ENCODE peak calls at places on chromosomes 7 and 10, in five cellular contexts. One of them, this sample, is unnamed.

GRCh38 chr10:78045237-78045636 is 11.6 kb downstream of the RPS24 start:
- DNase-seq in K562: no peak
- DNase-seq in HEK293T: no peak
- DNase-seq in HepG2: no peak
- DNase-seq in GM12878: peak; percentile 65
- DNase-seq in this sample: no peak

GRCh38 chr7:17069146-17069545 is 187.4 kb upstream of the AGR3 start:
- DNase-seq in HepG2: no peak
- DNase-seq in GM12878: no peak
- DNase-seq in K562: no peak
- DNase-seq in HEK293T: no peak
- DNase-seq in this sample: no peak

GRCh38 chr10:30882281-30882680 is 149.4 kb downstream of the ZNF438 start:
- DNase-seq in HepG2: no peak
- DNase-seq in K562: no peak
- DNase-seq in HEK293T: no peak
- DNase-seq in GM12878: no peak
- DNase-seq in this sample: no peak

GRCh38 chr10:46272863-46273415 is 13.9 kb upstream of the ANTXRL start:
- DNase-seq in HEK293T: no peak
- DNase-seq in HepG2: no peak
- DNase-seq in GM12878: no peak
- DNase-seq in K562: no peak
- DNase-seq in this sample: no peak

GRCh38 chr10:4807803-4808507 is 18.1 kb upstream of the AKR1E2 start:
- DNase-seq in K562: no peak
- DNase-seq in GM12878: no peak
- DNase-seq in HepG2: peak; percentile 6
- DNase-seq in HEK293T: no peak
- DNase-seq in this sample: no peak

GRCh38 chr7:8176370-8177081 is 85.4 kb downstream of the ICA1 start:
- DNase-seq in GM12878: peak; percentile 96
- DNase-seq in HEK293T: no peak
- DNase-seq in K562: no peak
- DNase-seq in HepG2: no peak
- DNase-seq in this sample: no peak

GRCh38 chr10:33841678-33842077 is 507.2 kb upstream of the NRP1 start:
- DNase-seq in HEK293T: no peak
- DNase-seq in HepG2: no peak
- DNase-seq in K562: no peak
- DNase-seq in GM12878: no peak
- DNase-seq in this sample: no peak

GRCh38 chr7:22640269-22640668 is 86.7 kb upstream of the IL6 start:
- DNase-seq in K562: no peak
- DNase-seq in GM12878: peak; percentile 60
- DNase-seq in HepG2: no peak
- DNase-seq in HEK293T: no peak
- DNase-seq in this sample: no peak

GRCh38 chr7:2209146-2209960 is 23.4 kb downstream of the MAD1L1 start:
- DNase-seq in HEK293T: peak; percentile 70
- DNase-seq in HepG2: peak; percentile 30
- DNase-seq in GM12878: peak; percentile 32
- DNase-seq in K562: peak; percentile 64
- DNase-seq in this sample: peak; percentile 95

GRCh38 chr10:93083743-93084539 is 10.2 kb downstream of the CYP26A1 start:
- DNase-seq in K562: no peak
- DNase-seq in HEK293T: no peak
- DNase-seq in HepG2: no peak
- DNase-seq in GM12878: no peak
- DNase-seq in this sample: no peak

GRCh38 chr10:48526371-48526821 is 78.5 kb downstream of the ARHGAP22 start:
- DNase-seq in HepG2: no peak
- DNase-seq in GM12878: no peak
- DNase-seq in HEK293T: no peak
- DNase-seq in K562: no peak
- DNase-seq in this sample: no peak

GRCh38 chr10:72277340-72277995 is 3.7 kb downstream of the DDIT4 start:
- DNase-seq in K562: no peak
- DNase-seq in HepG2: no peak
- DNase-seq in HEK293T: no peak
- DNase-seq in GM12878: no peak
- DNase-seq in this sample: no peak

GRCh38 chr7:36090976-36091375 is 62.1 kb upstream of the EEPD1 start:
- DNase-seq in HEK293T: no peak
- DNase-seq in HepG2: no peak
- DNase-seq in GM12878: no peak
- DNase-seq in K562: no peak
- DNase-seq in this sample: no peak

GRCh38 chr7:151682831-151683614 is 163.3 kb upstream of the RHEB start:
- DNase-seq in GM12878: no peak
- DNase-seq in HEK293T: no peak
- DNase-seq in HepG2: no peak
- DNase-seq in K562: no peak
- DNase-seq in this sample: no peak

GRCh38 chr10:969473-970150 is 18.6 kb upstream of the GTPBP4 start:
- DNase-seq in K562: no peak
- DNase-seq in GM12878: no peak
- DNase-seq in HepG2: peak; percentile 45
- DNase-seq in HEK293T: peak; percentile 40
- DNase-seq in this sample: no peak

GRCh38 chr10:9009505-9009904 is 955.0 kb downstream of the GATA3 start:
- DNase-seq in GM12878: no peak
- DNase-seq in HepG2: no peak
- DNase-seq in K562: no peak
- DNase-seq in HEK293T: no peak
- DNase-seq in this sample: no peak

GRCh38 chr7:33748793-33749192 is 156.5 kb upstream of the BMPER start:
- DNase-seq in HEK293T: no peak
- DNase-seq in K562: no peak
- DNase-seq in GM12878: no peak
- DNase-seq in HepG2: no peak
- DNase-seq in this sample: no peak

GRCh38 chr7:140176271-140176701 is 497 bp downstream of the KDM7A start:
- DNase-seq in K562: peak; percentile 66
- DNase-seq in HEK293T: no peak
- DNase-seq in HepG2: no peak
- DNase-seq in GM12878: no peak
- DNase-seq in this sample: peak; percentile 80

GRCh38 chr7:133016629-133017028 is 65.3 kb downstream of the CHCHD3 start:
- DNase-seq in K562: no peak
- DNase-seq in HEK293T: no peak
- DNase-seq in GM12878: no peak
- DNase-seq in HepG2: no peak
- DNase-seq in this sample: no peak

GRCh38 chr7:55977831-55978230 is 13.4 kb downstream of the NIPSNAP2 start:
- DNase-seq in HEK293T: no peak
- DNase-seq in HepG2: no peak
- DNase-seq in K562: no peak
- DNase-seq in GM12878: no peak
- DNase-seq in this sample: no peak

GRCh38 chr7:8063706-8064297 is 95.2 kb downstream of the GLCCI1 start:
- DNase-seq in HepG2: no peak
- DNase-seq in HEK293T: no peak
- DNase-seq in GM12878: no peak
- DNase-seq in K562: no peak
- DNase-seq in this sample: no peak

GRCh38 chr7:73900286-73900685 is 39.3 kb downstream of the TMEM270 start:
- DNase-seq in HepG2: no peak
- DNase-seq in K562: no peak
- DNase-seq in GM12878: no peak
- DNase-seq in HEK293T: no peak
- DNase-seq in this sample: peak; percentile 46

GRCh38 chr10:60384708-60385398 is 4.8 kb downstream of the ANK3 start:
- DNase-seq in HepG2: no peak
- DNase-seq in HEK293T: no peak
- DNase-seq in GM12878: no peak
- DNase-seq in K562: no peak
- DNase-seq in this sample: no peak

GRCh38 chr10:42973411-42973810 is 103.5 kb upstream of the RET start:
- DNase-seq in HepG2: no peak
- DNase-seq in HEK293T: no peak
- DNase-seq in K562: no peak
- DNase-seq in GM12878: no peak
- DNase-seq in this sample: no peak

GRCh38 chr10:126723226-126723625 is 52.7 kb upstream of the C10orf90 start:
- DNase-seq in HepG2: no peak
- DNase-seq in GM12878: no peak
- DNase-seq in K562: no peak
- DNase-seq in HEK293T: no peak
- DNase-seq in this sample: no peak

GRCh38 chr7:121027761-121028681 is 39.5 kb downstream of the CPED1 start:
- DNase-seq in HEK293T: no peak
- DNase-seq in K562: no peak
- DNase-seq in HepG2: peak; percentile 11
- DNase-seq in GM12878: no peak
- DNase-seq in this sample: no peak

GRCh38 chr10:10677479-10677878 is 340.2 kb upstream of the CELF2 start:
- DNase-seq in HEK293T: peak; percentile 40
- DNase-seq in GM12878: peak; percentile 11
- DNase-seq in HepG2: no peak
- DNase-seq in K562: no peak
- DNase-seq in this sample: peak; percentile 10

GRCh38 chr10:122957474-122957873 is 3.4 kb upstream of the C10orf88 start:
- DNase-seq in GM12878: no peak
- DNase-seq in HEK293T: no peak
- DNase-seq in K562: no peak
- DNase-seq in HepG2: peak; percentile 63
- DNase-seq in this sample: no peak

GRCh38 chr7:102230593-102230992 is 56.1 kb upstream of the SH2B2 start:
- DNase-seq in HepG2: no peak
- DNase-seq in HEK293T: no peak
- DNase-seq in GM12878: no peak
- DNase-seq in K562: no peak
- DNase-seq in this sample: no peak

GRCh38 chr7:26779978-26780595 is 84.3 kb downstream of the SKAP2 start:
- DNase-seq in HEK293T: no peak
- DNase-seq in HepG2: no peak
- DNase-seq in K562: no peak
- DNase-seq in GM12878: no peak
- DNase-seq in this sample: no peak

GRCh38 chr10:24440817-24441790 is 232.2 kb downstream of the KIAA1217 start:
- DNase-seq in HEK293T: no peak
- DNase-seq in K562: no peak
- DNase-seq in GM12878: no peak
- DNase-seq in HepG2: no peak
- DNase-seq in this sample: no peak

GRCh38 chr7:95478139-95479037 is 7.4 kb upstream of the ASB4 start:
- DNase-seq in HEK293T: no peak
- DNase-seq in K562: peak; percentile 19
- DNase-seq in GM12878: no peak
- DNase-seq in HepG2: peak; percentile 77
- DNase-seq in this sample: no peak

GRCh38 chr7:112965506-112965905 is 121.1 kb downstream of the GPR85 start:
- DNase-seq in HEK293T: no peak
- DNase-seq in HepG2: no peak
- DNase-seq in GM12878: no peak
- DNase-seq in K562: no peak
- DNase-seq in this sample: no peak

DNA sequence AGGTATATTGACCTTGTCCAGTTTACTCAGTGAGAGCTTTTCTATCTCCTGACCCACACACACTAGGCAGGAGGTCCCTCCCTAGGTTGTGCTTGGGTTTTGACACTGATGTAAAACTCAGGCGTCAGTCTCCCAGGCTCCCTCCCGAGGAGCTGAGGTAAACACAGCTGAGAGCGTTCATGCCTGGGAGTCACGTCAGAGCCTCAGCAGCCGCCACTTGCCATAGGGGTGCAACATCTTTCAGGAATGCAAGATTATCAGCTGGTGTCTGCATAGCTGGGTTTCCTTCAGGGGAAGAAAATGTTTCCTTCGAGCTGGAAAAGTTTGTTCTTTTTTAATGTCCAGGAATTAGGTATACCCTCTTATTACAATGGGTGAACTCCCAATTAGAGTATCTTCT is 70.6 kb downstream of the FGFR2 start:
- DNase-seq in HepG2: no peak
- DNase-seq in K562: no peak
- DNase-seq in HEK293T: peak; percentile 69
- DNase-seq in GM12878: no peak
- DNase-seq in this sample: no peak
- TF ChIP-seq FOXM1 in HepG2: no peak
- TF ChIP-seq FOXM1 in K562: no peak
- TF ChIP-seq FOXM1 in HEK293T: no peak
- TF ChIP-seq FOXM1 in GM12878: no peak
- TF ChIP-seq FOXM1 in this sample: no peak

DNA sequence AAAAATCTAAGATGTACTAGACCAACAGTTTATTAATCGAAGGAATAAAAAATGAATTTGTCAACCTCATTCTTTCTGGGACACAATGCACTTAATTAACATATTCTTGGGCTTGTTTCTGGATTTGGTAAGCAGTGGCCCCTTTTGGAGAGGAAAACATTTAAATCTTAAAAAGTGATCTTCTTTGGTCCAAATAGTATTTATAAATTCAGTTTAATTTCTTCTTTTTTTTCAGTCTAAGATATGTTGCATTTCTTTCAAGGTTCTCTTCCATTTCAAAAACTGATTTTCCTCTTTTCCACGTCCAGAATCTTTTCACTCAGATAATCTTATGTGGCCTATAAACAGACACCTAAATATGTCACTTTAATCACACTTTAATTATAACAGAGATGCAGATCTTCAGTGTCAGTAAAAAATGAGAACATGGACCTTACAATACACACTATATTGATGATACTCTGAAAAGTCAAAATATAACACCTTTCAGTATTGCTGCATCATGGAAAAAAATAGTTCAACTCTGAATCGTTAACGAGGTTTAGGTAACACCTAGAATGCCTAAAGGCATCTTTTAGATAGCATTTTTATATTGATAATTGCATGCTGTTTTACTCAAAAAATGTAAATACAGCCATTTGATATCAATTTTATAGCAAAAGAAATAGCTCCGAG is 3.9 kb upstream of the SKIDA1 start:
- DNase-seq in GM12878: no peak
- DNase-seq in HepG2: no peak
- DNase-seq in HEK293T: no peak
- DNase-seq in K562: no peak
- DNase-seq in this sample: no peak
- TF ChIP-seq FOXM1 in GM12878: no peak
- TF ChIP-seq FOXM1 in HepG2: no peak
- TF ChIP-seq FOXM1 in HEK293T: no peak
- TF ChIP-seq FOXM1 in K562: no peak
- TF ChIP-seq FOXM1 in this sample: no peak

GRCh38 chr10:50653142-50653541 is 29.4 kb upstream of the SGMS1 start:
- DNase-seq in HepG2: no peak
- DNase-seq in K562: no peak
- DNase-seq in HEK293T: peak; percentile 11
- DNase-seq in GM12878: no peak
- DNase-seq in this sample: peak; percentile 22
- TF ChIP-seq FOXM1 in HepG2: no peak
- TF ChIP-seq FOXM1 in K562: no peak
- TF ChIP-seq FOXM1 in HEK293T: no peak
- TF ChIP-seq FOXM1 in GM12878: no peak
- TF ChIP-seq FOXM1 in this sample: no peak

DNA sequence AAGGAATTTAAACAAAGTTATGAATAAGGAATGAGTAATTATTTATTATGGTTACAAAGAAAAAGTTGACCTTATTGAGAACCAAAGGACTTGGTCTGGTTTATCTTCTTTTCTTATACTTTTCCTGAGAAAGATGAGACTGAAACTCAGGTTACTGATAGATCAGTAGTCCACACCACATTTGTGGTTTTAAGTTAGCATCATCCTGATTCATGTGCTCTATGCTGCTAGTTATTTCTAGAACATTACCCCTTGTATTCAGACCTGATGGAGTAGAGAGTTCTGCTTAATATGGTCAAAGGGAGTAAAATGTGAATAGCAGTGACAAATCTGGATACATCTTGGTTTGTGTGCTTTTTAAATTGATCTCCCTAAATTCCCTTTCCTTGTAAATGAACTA is 63.8 kb downstream of the FOXP2 start:
- DNase-seq in GM12878: no peak
- DNase-seq in K562: no peak
- DNase-seq in HepG2: no peak
- DNase-seq in HEK293T: no peak
- DNase-seq in this sample: no peak
- TF ChIP-seq FOXM1 in GM12878: no peak
- TF ChIP-seq FOXM1 in K562: no peak
- TF ChIP-seq FOXM1 in HepG2: no peak
- TF ChIP-seq FOXM1 in HEK293T: no peak
- TF ChIP-seq FOXM1 in this sample: no peak

This sample was measured in SK-N-SH.